ENCODE peak calls at places on chromosomes 13 and 19, in seven cellular contexts. T is lower leg skin, L is body of pancreas, G is A549, E is HCT116, F is IMR-90, H is K562. Q is an unnamed sample.

GRCh38 chr13:44759222-44759721 is 183.1 kb upstream of the TSC22D1 start:
- DNase-seq in T (no peak), L (peak), G (no peak), E (no peak), F (no peak), H (no peak), Q (no peak)

GRCh38 chr13:114080739-114081561 is 51.5 kb downstream of the RASA3 start:
- DNase-seq in T (no peak), L (peak), G (no peak), E (no peak), F (no peak), H (no peak), Q (no peak)

GRCh38 chr19:3712663-3713531 is 4.7 kb downstream of the TJP3 start:
- DNase-seq in T (no peak), L (peak), G (peak), E (peak), F (no peak), H (no peak), Q (no peak)

GRCh38 chr19:4416268-4416667 is 13.8 kb downstream of the CHAF1A start:
- DNase-seq in T (no peak), L (no peak), G (no peak), E (no peak), F (no peak), H (no peak), Q (no peak)

GRCh38 chr19:13149628-13150186 is 468 bp downstream of the STX10 start:
- DNase-seq in T (peak), L (peak), G (peak), E (no peak), F (no peak), H (no peak), Q (peak)

GRCh38 chr13:59205501-59205900 is 958.2 kb downstream of the DIAPH3 start:
- DNase-seq in T (no peak), L (no peak), G (no peak), E (no peak), F (no peak), H (no peak), Q (no peak)

GRCh38 chr19:13717194-13717643 is 47.1 kb upstream of the MRI1 start:
- DNase-seq in T (no peak), L (no peak), G (no peak), E (no peak), F (peak), H (peak), Q (peak)

GRCh38 chr13:105773887-105774538 is 761.4 kb downstream of the EFNB2 start:
- DNase-seq in T (no peak), L (no peak), G (peak), E (peak), F (peak), H (no peak), Q (no peak)

GRCh38 chr19:37583340-37583739 is 11.3 kb downstream of the ZNF571 start:
- DNase-seq in T (no peak), L (no peak), G (no peak), E (no peak), F (no peak), H (no peak), Q (no peak)

GRCh38 chr19:35055715-35056179 is 14.2 kb downstream of the HPN start:
- DNase-seq in T (no peak), L (peak), G (peak), E (no peak), F (no peak), H (peak), Q (no peak)

GRCh38 chr13:110433014-110433413 is 125.9 kb downstream of the COL4A2 start:
- DNase-seq in T (no peak), L (no peak), G (no peak), E (no peak), F (no peak), H (no peak), Q (no peak)

GRCh38 chr19:13696839-13697238 is 67.5 kb upstream of the MRI1 start:
- DNase-seq in T (no peak), L (no peak), G (no peak), E (no peak), F (no peak), H (no peak), Q (no peak)

GRCh38 chr13:80341098-80341701 is at the start of gene SPRY2:
- DNase-seq in T (peak), L (peak), G (peak), E (peak), F (peak), H (peak), Q (peak)

GRCh38 chr19:35939307-35940077 is 3.3 kb downstream of the LRFN3 start:
- DNase-seq in T (no peak), L (peak), G (no peak), E (no peak), F (no peak), H (no peak), Q (no peak)

GRCh38 chr19:41352279-41352608 is 1.5 kb downstream of the TGFB1 start:
- DNase-seq in T (no peak), L (no peak), G (no peak), E (no peak), F (no peak), H (no peak), Q (no peak)

GRCh38 chr19:4957981-4958380 is 10.9 kb upstream of the KDM4B start:
- DNase-seq in T (no peak), L (no peak), G (no peak), E (no peak), F (no peak), H (no peak), Q (no peak)

GRCh38 chr13:48411281-48412099 is 1.4 kb downstream of the LPAR6 start:
- DNase-seq in T (no peak), L (no peak), G (no peak), E (no peak), F (peak), H (no peak), Q (no peak)

GRCh38 chr13:79404985-79405384 is 1.1 kb downstream of the RBM26 start:
- DNase-seq in T (no peak), L (no peak), G (no peak), E (no peak), F (no peak), H (no peak), Q (peak)

GRCh38 chr19:17243854-17244617 is 1.7 kb downstream of the NR2F6 start:
- DNase-seq in T (no peak), L (peak), G (peak), E (no peak), F (peak), H (peak), Q (peak)

GRCh38 chr19:11295665-11296245 is at the start of gene TSPAN16:
- DNase-seq in T (no peak), L (no peak), G (no peak), E (no peak), F (no peak), H (no peak), Q (no peak)

GRCh38 chr19:11293468-11294389 is 2.2 kb upstream of the TSPAN16 start:
- DNase-seq in T (peak), L (peak), G (peak), E (peak), F (peak), H (peak), Q (peak)

GRCh38 chr19:11296264-11296663 is 304 bp downstream of the TSPAN16 start:
- DNase-seq in T (no peak), L (no peak), G (no peak), E (no peak), F (no peak), H (no peak), Q (no peak)

GRCh38 chr19:11291991-11292390 is 4.0 kb upstream of the TSPAN16 start:
- DNase-seq in T (no peak), L (no peak), G (no peak), E (no peak), F (no peak), H (no peak), Q (no peak)

DNA sequence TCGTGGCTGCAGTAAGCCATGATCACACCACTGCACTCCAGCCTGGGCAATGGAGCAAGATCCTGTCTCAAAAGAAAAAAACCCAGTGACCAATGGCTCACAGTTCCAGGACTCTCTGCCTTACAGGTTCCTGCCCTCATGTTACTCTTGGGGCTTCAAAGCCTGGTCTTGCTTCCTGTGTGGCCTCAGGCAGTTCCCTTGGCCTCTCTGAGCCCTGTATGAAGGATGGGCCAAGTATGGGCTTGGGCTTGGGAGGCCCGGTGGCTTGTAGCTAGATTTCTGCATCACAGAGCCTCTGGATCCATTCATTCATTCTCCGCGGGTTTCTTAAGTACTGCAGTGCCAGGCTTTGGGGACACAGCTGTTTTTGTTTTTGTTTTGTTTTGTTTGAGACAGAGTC is 780 bp upstream of the TSPAN16 start:
- DNase-seq in T (no peak), L (no peak), G (no peak), E (no peak), F (no peak), H (no peak), Q (no peak)
- TF ChIP-seq POLR2A in T (no peak), L (no peak), G (no peak), E (no peak), F (no peak), H (no peak), Q (no peak)

GRCh38 chr13:40389081-40389641 is 277.3 kb downstream of the FOXO1 start:
- DNase-seq in T (no peak), L (no peak), G (no peak), E (no peak), F (no peak), H (no peak), Q (no peak)

GRCh38 chr13:40386586-40386985 is 279.9 kb downstream of the FOXO1 start:
- DNase-seq in T (no peak), L (no peak), G (no peak), E (no peak), F (no peak), H (no peak), Q (no peak)

GRCh38 chr13:40387775-40388174 is 278.7 kb downstream of the FOXO1 start:
- DNase-seq in T (no peak), L (no peak), G (no peak), E (no peak), F (no peak), H (no peak), Q (no peak)

GRCh38 chr13:40390290-40391008 is 276.0 kb downstream of the FOXO1 start:
- DNase-seq in T (no peak), L (no peak), G (no peak), E (no peak), F (no peak), H (no peak), Q (no peak)

GRCh38 chr13:40388617-40389016 is 277.8 kb downstream of the FOXO1 start:
- DNase-seq in T (no peak), L (no peak), G (no peak), E (no peak), F (peak), H (no peak), Q (no peak)
- TF ChIP-seq POLR2A in T (no peak), L (no peak), G (no peak), E (no peak), F (no peak), H (no peak), Q (no peak)

GRCh38 chr19:2478756-2479555 is 3.0 kb downstream of the GADD45B start:
- DNase-seq in T (peak), L (peak), G (peak), E (no peak), F (peak), H (no peak), Q (no peak)
- TF ChIP-seq POLR2A in T (no peak), L (peak), G (no peak), E (no peak), F (peak), H (no peak), Q (no peak)

DNA sequence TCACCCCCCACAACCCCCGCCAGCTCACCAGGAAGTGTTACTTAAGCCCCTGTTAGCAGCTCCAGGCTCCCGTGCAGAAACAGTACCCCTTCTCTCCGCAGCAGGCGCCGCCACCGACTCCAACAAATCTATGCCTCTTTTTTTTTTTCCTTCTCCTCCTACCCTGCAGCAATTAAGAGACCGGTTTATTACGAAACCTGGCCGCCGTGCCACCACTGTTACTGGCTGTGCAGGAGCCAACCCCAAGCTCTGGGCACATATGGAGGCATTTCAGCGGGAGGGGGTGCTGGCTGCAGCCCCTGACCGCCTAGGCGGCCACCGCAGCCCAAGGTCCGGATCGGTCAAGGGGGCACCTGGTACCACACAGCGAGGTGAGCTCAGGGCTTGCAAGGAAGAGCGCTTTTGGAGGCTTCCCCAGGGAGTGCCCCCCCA is 2.4 kb downstream of the GADD45B start:
- DNase-seq in T (peak), L (peak), G (peak), E (no peak), F (peak), H (no peak), Q (peak)
- TF ChIP-seq POLR2A in T (no peak), L (no peak), G (no peak), E (no peak), F (no peak), H (no peak), Q (no peak)

DNA sequence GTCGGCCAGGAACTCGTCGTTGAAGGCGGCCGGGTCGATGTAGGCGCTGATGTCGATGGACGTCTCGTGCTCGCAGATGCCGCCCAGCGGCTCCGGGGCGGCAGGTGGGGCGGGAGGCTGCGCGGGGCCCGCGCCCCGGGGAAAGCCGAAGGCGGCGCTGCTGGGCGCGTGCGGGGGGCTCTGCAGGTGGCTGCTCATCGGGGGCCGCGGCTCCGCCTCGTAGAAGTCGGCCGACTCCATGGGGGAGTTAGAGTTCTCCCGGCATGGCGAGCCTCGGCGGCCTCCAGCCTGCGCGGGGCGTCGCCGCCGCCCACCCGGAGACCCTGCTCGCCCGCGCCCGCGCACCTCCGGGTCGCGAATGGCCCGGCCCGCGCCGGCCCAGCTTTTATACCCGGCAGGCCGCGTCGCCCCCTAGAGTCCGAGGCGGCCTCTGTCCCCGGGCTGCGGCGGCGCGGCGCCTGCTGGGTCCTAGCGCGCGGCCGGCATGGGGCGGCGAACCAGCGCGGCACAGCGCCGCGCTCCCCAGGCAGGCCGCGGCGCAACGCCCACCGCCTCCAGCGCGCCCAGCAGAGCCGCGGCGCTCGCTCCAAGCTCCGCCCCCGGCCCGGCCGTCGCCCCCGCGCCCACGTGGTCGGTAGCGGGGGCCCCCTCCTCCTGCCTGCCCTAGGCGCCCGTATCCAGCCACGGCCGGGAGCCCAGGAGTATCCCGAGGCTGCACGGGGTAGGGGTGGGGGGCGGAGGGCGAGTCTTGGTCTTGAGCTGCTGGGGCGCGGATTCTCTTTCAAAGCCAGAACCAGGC is at the start of gene CEBPA:
- DNase-seq in T (no peak), L (peak), G (peak), E (peak), F (peak), H (peak), Q (peak)
- TF ChIP-seq POLR2A in T (no peak), L (peak), G (peak), E (peak), F (peak), H (peak), Q (no peak)

DNA sequence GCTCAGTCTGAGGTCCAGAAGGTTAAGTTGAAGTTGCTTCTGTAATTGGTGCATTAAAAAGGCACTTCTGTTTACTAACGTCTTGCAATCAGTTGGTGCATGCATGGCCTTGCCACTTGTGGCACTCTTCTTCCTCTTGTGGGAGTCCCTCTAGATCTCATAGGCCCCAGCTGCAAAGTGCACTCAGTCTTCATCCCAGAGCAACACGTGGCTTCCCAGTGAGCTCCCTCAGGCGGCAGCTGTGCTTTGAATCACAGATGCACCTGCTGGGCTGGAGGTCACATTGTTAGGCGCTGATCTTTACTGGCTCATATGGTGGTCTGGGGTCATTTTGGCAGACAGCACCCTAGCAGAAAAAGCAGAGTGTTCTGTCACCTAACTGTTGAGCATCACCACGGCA is 215.7 kb downstream of the ZNF536 start:
- DNase-seq in T (no peak), L (no peak), G (no peak), E (no peak), F (no peak), H (no peak), Q (no peak)
- TF ChIP-seq POLR2A in T (no peak), L (no peak), G (no peak), E (no peak), F (no peak), H (no peak), Q (no peak)

GRCh38 chr19:46784262-46785053 is 3.9 kb downstream of the SLC1A5 start:
- DNase-seq in T (peak), L (peak), G (peak), E (peak), F (peak), H (peak), Q (peak)

GRCh38 chr19:46783670-46784069 is 4.7 kb downstream of the SLC1A5 start:
- DNase-seq in T (no peak), L (no peak), G (no peak), E (no peak), F (no peak), H (peak), Q (peak)

GRCh38 chr19:46786236-46787039 is 2.0 kb downstream of the SLC1A5 start:
- DNase-seq in T (peak), L (peak), G (peak), E (no peak), F (peak), H (peak), Q (peak)

GRCh38 chr19:46785980-46786235 is 2.5 kb downstream of the SLC1A5 start:
- DNase-seq in T (no peak), L (no peak), G (no peak), E (no peak), F (no peak), H (no peak), Q (no peak)

GRCh38 chr19:46785054-46785979 is 3.1 kb downstream of the SLC1A5 start:
- DNase-seq in T (no peak), L (no peak), G (no peak), E (no peak), F (peak), H (no peak), Q (no peak)
- TF ChIP-seq POLR2A in T (no peak), L (no peak), G (no peak), E (no peak), F (no peak), H (peak), Q (peak)

Q was measured in erythroblast.